ENCODE peak calls at places on chromosomes 5 and 9, in five cellular contexts. L, K, C, I and D are unnamed samples.

GRCh38 chr9:110180713-110181434 is 27.1 kb downstream of the C9orf152 start:
- DNase-seq in L (peak), C (peak), I (peak), K (peak), D (peak)

GRCh38 chr5:119537704-119538103 is 85.4 kb downstream of the HSD17B4 start:
- DNase-seq in K (no peak), C (peak), L (peak), I (no peak), D (no peak)

GRCh38 chr5:3226171-3226570 is 369.5 kb upstream of the IRX1 start:
- DNase-seq in I (no peak), C (no peak), L (no peak), K (no peak), D (no peak)

GRCh38 chr9:136052991-136053756 is 41.9 kb downstream of the NACC2 start:
- DNase-seq in L (no peak), K (no peak), C (no peak), I (no peak), D (no peak)

GRCh38 chr5:87392170-87392569 is 20.6 kb downstream of the CCNH start:
- DNase-seq in I (no peak), L (no peak), K (no peak), C (no peak), D (no peak)

GRCh38 chr9:76818271-76818670 is 54.0 kb downstream of the PCA3 start:
- DNase-seq in K (peak), C (peak), L (peak), I (peak), D (peak)

GRCh38 chr5:171201285-171201684 is 107.8 kb upstream of the TLX3 start:
- DNase-seq in L (no peak), I (no peak), K (no peak), C (no peak), D (no peak)

GRCh38 chr5:134647750-134648424 is 698 bp upstream of the SEC24A start:
- DNase-seq in C (peak), L (no peak), K (peak), I (peak), D (peak)

GRCh38 chr9:135338546-135338945 is 141.0 kb upstream of the PPP1R26 start:
- DNase-seq in L (no peak), C (no peak), K (peak), I (no peak), D (no peak)

GRCh38 chr9:113665756-113666155 is 202.2 kb downstream of the RGS3 start:
- DNase-seq in K (no peak), L (no peak), I (no peak), C (no peak), D (no peak)

GRCh38 chr5:83507431-83507830 is 35.9 kb downstream of the VCAN start:
- DNase-seq in C (no peak), I (no peak), L (no peak), K (no peak), D (no peak)

GRCh38 chr5:83512051-83512745 is 40.7 kb downstream of the VCAN start:
- DNase-seq in C (peak), L (no peak), K (no peak), I (no peak), D (no peak)

GRCh38 chr5:83513081-83513480 is 41.5 kb downstream of the VCAN start:
- DNase-seq in L (no peak), K (no peak), C (no peak), I (no peak), D (no peak)

GRCh38 chr5:83509535-83509934 is 38.0 kb downstream of the VCAN start:
- DNase-seq in I (no peak), L (no peak), K (no peak), C (peak), D (peak)

GRCh38 chr5:83510199-83510730 is 38.7 kb downstream of the VCAN start:
- DNase-seq in K (no peak), L (no peak), I (no peak), C (peak), D (no peak)
- H3K4me3 ChIP-seq in K (no peak), L (no peak), I (no peak), C (no peak), D (no peak)

GRCh38 chr5:159206368-159206767 is 3.0 kb downstream of the RNF145 start:
- DNase-seq in K (no peak), C (no peak), I (no peak), L (no peak), D (no peak)
- H3K4me3 ChIP-seq in K (no peak), C (peak), I (peak), L (peak), D (peak)

DNA sequence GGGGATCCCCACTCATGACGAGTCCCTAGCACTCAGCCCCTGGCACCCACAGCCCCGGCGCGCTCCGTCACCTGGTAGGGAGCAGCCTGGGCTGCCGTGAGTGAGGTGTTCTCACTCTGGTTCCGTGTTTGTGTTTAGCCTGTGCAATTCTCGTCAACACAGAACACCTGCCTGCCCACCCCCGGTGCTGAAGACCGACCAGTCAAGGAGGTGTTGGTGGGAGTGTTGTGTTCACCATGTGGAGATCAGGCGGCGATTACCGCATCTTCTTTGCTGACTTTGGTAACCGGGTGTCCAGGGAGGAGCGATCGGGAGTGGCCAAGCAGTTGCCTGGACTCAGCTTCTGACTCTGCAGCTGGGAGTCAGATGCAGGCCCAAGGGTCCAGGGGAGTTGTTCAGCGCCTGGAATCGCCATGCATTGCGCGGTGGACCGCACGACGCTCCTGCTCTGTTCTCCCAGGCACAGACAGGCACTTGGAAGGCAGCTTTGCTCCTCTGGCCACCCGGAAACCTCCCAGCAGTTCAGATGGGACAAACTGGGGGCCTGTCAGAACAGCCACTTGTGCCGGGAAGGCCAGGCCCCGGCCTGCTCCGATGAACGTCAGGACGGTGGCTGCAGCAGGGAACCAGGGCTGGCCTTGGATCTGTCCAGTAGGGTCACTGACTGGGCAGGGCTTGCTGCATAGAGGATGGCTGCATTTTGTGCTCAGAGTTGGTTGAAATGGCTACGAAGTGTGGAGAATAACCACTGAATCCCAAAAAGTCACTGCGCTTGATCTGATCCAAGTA is 28.2 kb downstream of the EXOC3 start:
- DNase-seq in K (peak), L (no peak), C (no peak), I (no peak), D (no peak)
- H3K4me3 ChIP-seq in K (no peak), L (no peak), C (no peak), I (peak), D (no peak)

GRCh38 chr5:96247733-96248132 is 185.3 kb downstream of the PCSK1 start:
- DNase-seq in K (no peak), I (no peak), L (no peak), C (no peak), D (no peak)
- H3K4me3 ChIP-seq in K (no peak), I (no peak), L (no peak), C (no peak), D (no peak)

GRCh38 chr5:103207653-103208052 is 50.9 kb upstream of the MACIR start:
- DNase-seq in L (no peak), K (no peak), I (no peak), C (peak), D (no peak)

GRCh38 chr5:103209065-103209464 is 49.5 kb upstream of the MACIR start:
- DNase-seq in I (no peak), L (no peak), K (no peak), C (no peak), D (no peak)

GRCh38 chr5:103211858-103212500 is 46.6 kb upstream of the MACIR start:
- DNase-seq in I (no peak), L (no peak), K (no peak), C (no peak), D (peak)

GRCh38 chr5:103208460-103208859 is 50.1 kb upstream of the MACIR start:
- DNase-seq in L (no peak), C (no peak), K (no peak), I (no peak), D (no peak)

GRCh38 chr5:103210952-103211351 is 47.6 kb upstream of the MACIR start:
- DNase-seq in C (no peak), L (no peak), K (no peak), I (no peak), D (no peak)
- H3K4me3 ChIP-seq in C (no peak), L (no peak), K (no peak), I (no peak), D (no peak)

GRCh38 chr5:123035320-123035949 is 1.1 kb downstream of the PPIC start:
- DNase-seq in L (peak), I (no peak), K (peak), C (peak), D (no peak)
- H3K4me3 ChIP-seq in L (peak), I (peak), K (peak), C (peak), D (peak)

GRCh38 chr9:72526901-72527800 is 5.7 kb downstream of the TMC1 start:
- DNase-seq in L (peak), C (peak), K (peak), I (peak), D (peak)
- H3K4me3 ChIP-seq in L (peak), C (peak), K (no peak), I (peak), D (peak)

DNA sequence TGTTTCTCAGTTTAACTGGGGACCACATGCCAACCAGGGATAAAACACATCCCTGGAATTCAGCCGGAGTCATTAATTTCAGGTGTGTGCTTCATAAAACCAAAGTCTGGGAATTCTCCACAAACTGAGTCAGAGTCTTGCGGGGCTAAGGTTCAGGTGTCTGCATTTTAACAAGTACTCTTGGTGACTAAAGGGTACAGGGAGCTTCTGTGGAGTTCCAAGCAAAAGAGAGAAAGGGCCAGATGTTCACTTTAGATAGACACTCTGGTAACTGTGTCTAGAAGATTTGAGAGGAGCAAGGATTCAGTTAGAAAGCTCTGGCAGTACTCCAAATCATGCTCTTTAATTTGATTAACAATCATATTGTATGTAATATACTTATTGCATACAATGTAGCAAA is 4.0 kb downstream of the NADK2 start:
- DNase-seq in K (no peak), L (no peak), C (no peak), I (no peak), D (no peak)
- H3K4me3 ChIP-seq in K (no peak), L (no peak), C (no peak), I (no peak), D (no peak)

DNA sequence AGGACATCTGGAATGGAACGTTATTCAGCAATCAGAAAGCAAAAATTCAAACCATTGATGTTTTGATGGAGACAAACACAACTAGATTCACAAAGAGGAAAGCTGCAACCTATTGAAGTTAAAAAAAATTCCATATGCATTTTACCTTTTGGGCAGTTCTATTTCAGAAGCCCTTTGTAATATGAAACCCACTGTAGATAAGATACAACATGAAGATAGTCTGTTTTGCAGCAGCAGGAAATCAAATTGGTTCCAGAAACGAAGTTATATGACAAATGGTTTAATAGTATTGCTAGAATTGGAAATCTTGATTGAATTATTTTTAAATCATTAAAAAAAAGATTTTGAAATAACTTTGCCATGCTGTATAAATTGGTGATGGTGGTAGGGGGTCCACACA is 872 bp downstream of the LIX1 start:
- DNase-seq in C (no peak), K (no peak), L (no peak), I (no peak), D (no peak)
- H3K4me3 ChIP-seq in C (no peak), K (no peak), L (no peak), I (no peak), D (no peak)

GRCh38 chr9:841371-842209 is at the start of gene DMRT1:
- DNase-seq in I (no peak), L (no peak), C (no peak), K (no peak), D (no peak)
- H3K4me3 ChIP-seq in I (no peak), L (no peak), C (no peak), K (no peak), D (no peak)